ENCODE peak calls at places on chromosomes 12 and 14, in five cellular contexts. S is heart left ventricle; A is naive thymus-derived CD4-positive, alpha-beta T cell; X is kidney; J is tibial artery. M is an unnamed sample. For H3K4me1, the result is how much of the 10 kb centered on the place peaks cover.

GRCh38 chr12:12008232-12008850 is 62.4 kb upstream of the BCL2L14 start:
- DNase-seq in S (no peak), A (no peak), X (no peak), J (no peak), M (no peak)

GRCh38 chr12:116958402-116959197 is 47.9 kb downstream of the FBXW8 start:
- DNase-seq in S (no peak), A (no peak), X (no peak), J (no peak), M (no peak)

GRCh38 chr12:44000309-44000952 is 164.6 kb downstream of the TMEM117 start:
- DNase-seq in S (no peak), A (no peak), X (no peak), J (no peak), M (peak)

GRCh38 chr12:42684171-42685071 is 94.9 kb upstream of the PRICKLE1 start:
- DNase-seq in S (no peak), A (no peak), X (no peak), J (no peak), M (no peak)

GRCh38 chr12:46608431-46609280 is 217.1 kb downstream of the SLC38A4 start:
- DNase-seq in S (no peak), A (no peak), X (no peak), J (no peak), M (no peak)

GRCh38 chr12:116236148-116236731 is 41.3 kb downstream of the MED13L start:
- DNase-seq in S (peak), A (no peak), X (no peak), J (peak), M (peak)

GRCh38 chr12:18700254-18700653 is 37.6 kb downstream of the PLCZ1 start:
- DNase-seq in S (peak), A (no peak), X (no peak), J (peak), M (no peak)

GRCh38 chr14:90398315-90398811 is 1.5 kb downstream of the CALM1 start:
- DNase-seq in S (peak), A (no peak), X (peak), J (peak), M (peak)

GRCh38 chr12:2461046-2461445 is 333.7 kb upstream of the FKBP4 start:
- DNase-seq in S (no peak), A (no peak), X (no peak), J (no peak), M (no peak)

GRCh38 chr12:47821346-47821706 is 1.6 kb upstream of the HDAC7 start:
- DNase-seq in S (no peak), A (no peak), X (no peak), J (no peak), M (no peak)
- H3K4me1 ChIP-seq in S (under half), A (half or more), X (under half), J (half or more), M (under half)

GRCh38 chr12:130780325-130780724 is 58.7 kb downstream of the STX2 start:
- DNase-seq in S (no peak), A (no peak), X (no peak), J (no peak), M (no peak)

GRCh38 chr12:130778776-130779175 is 60.3 kb downstream of the STX2 start:
- DNase-seq in S (no peak), A (no peak), X (no peak), J (no peak), M (no peak)

GRCh38 chr12:130776857-130777339 is 60.8 kb upstream of the RIMBP2 start:
- DNase-seq in S (no peak), A (no peak), X (no peak), J (no peak), M (no peak)

GRCh38 chr12:130780880-130781575 is 58.0 kb downstream of the STX2 start:
- DNase-seq in S (no peak), A (no peak), X (no peak), J (no peak), M (no peak)

GRCh38 chr12:130775953-130776856 is 60.1 kb upstream of the RIMBP2 start:
- DNase-seq in S (peak), A (no peak), X (peak), J (peak), M (peak)
- H3K4me3 ChIP-seq in S (peak), A (peak), X (no peak), J (peak), M (no peak)

GRCh38 chr12:131020326-131020725 is 66.6 kb downstream of the ADGRD1 start:
- DNase-seq in S (no peak), A (no peak), X (peak), J (no peak), M (no peak)
- H3K4me1 ChIP-seq in S (under half), A (under half), X (under half), J (under half), M (under half)

GRCh38 chr14:22482085-22482694 is 106.8 kb downstream of the DAD1 start:
- DNase-seq in S (no peak), A (no peak), X (no peak), J (no peak), M (no peak)

GRCh38 chr14:22485178-22485577 is 103.8 kb downstream of the DAD1 start:
- DNase-seq in S (no peak), A (no peak), X (no peak), J (no peak), M (no peak)

GRCh38 chr14:22482782-22483553 is 106.1 kb downstream of the DAD1 start:
- DNase-seq in S (no peak), A (no peak), X (no peak), J (no peak), M (no peak)

GRCh38 chr14:22484638-22485037 is 104.4 kb downstream of the DAD1 start:
- DNase-seq in S (peak), A (no peak), X (no peak), J (no peak), M (peak)

GRCh38 chr14:22483863-22484593 is 105.0 kb downstream of the DAD1 start:
- DNase-seq in S (no peak), A (no peak), X (no peak), J (no peak), M (no peak)
- H3K4me3 ChIP-seq in S (no peak), A (peak), X (no peak), J (no peak), M (no peak)

DNA sequence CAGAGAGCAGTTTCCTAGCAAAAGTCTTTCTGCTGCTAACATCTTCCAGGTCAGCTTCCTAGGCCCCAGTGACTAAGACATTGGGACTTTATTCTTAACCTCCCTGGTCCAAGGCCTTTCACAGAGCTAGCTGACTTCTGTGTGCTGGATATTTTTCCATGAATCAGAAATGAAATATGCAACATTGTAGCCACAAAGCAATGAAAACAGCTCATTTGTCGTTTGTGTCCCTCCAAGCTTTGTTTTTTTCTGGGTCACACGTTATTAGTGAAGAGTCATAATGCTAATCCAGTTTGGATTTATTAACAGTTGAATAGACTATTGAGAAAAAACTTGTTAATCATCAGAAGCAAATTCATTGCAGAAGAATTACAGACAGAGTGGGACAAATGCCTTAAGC is 82.4 kb downstream of the ARF6 start:
- DNase-seq in S (no peak), A (no peak), X (no peak), J (no peak), M (no peak)
- H3K4me1 ChIP-seq in S (under half), A (half or more), X (under half), J (under half), M (under half)

GRCh38 chr14:70600382-70601157 is at the start of gene MED6:
- DNase-seq in S (peak), A (peak), X (peak), J (peak), M (peak)
- H3K4me3 ChIP-seq in S (peak), A (peak), X (peak), J (peak), M (peak)

GRCh38 chr12:129559756-129560155 is 344.1 kb downstream of the TMEM132D start:
- DNase-seq in S (no peak), A (no peak), X (no peak), J (no peak), M (no peak)
- H3K4me1 ChIP-seq in S (under half), A (under half), X (under half), J (under half), M (under half)

GRCh38 chr12:110532644-110533043 is 30.5 kb downstream of the RAD9B start:
- DNase-seq in S (no peak), A (no peak), X (no peak), J (no peak), M (no peak)

GRCh38 chr12:110530511-110530910 is 28.4 kb downstream of the RAD9B start:
- DNase-seq in S (no peak), A (no peak), X (no peak), J (no peak), M (no peak)

GRCh38 chr12:110534811-110535210 is 32.7 kb downstream of the RAD9B start:
- DNase-seq in S (no peak), A (no peak), X (no peak), J (no peak), M (no peak)

GRCh38 chr12:110531741-110532333 is 29.7 kb downstream of the RAD9B start:
- DNase-seq in S (no peak), A (no peak), X (no peak), J (no peak), M (no peak)

DNA sequence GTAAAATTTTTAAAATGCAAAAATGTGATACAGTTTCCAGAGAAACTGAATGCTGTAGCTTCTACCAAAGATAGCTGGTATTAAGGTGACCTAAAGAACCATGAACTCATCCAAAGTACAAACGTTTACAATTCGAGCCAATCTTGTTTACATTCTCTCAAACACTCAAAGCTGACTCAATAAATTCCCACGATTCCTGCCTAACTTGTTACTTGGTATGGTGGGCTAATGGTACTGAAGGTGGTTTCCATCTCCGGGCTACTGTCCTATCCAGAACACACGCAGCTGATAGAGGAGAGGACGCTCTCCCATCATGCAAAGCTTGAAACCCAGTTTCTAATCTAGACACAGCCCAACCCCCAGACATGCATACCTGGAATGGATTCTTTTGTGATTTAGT is 31.5 kb downstream of the RAD9B start:
- DNase-seq in S (no peak), A (no peak), X (no peak), J (no peak), M (no peak)
- H3K4me3 ChIP-seq in S (no peak), A (no peak), X (no peak), J (no peak), M (no peak)

DNA sequence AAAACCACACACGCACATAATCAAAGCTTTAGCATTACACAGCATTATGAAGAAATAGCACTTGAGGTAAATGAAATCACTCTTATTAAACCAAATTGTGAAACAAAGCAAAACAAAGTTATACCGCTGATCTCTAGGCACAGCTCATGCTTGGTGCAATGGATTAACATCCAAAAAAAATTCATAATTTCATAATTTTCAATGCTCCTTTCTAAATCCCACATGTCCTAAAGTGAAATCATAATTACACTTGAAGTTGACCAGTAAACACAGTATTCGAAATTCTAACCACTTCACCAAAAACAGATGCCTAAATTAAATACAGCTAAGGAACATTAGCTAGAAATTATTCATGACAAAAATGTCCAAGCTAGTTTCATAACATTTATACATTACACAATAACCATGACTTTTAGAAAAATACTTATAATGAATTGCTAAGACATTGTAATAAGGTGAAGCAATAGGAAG is 1.5 kb downstream of the MLH3 start:
- DNase-seq in S (no peak), A (no peak), X (no peak), J (no peak), M (no peak)
- H3K4me1 ChIP-seq in S (under half), A (under half), X (under half), J (under half), M (under half)